ENCODE peak calls at places on chromosome 18, in ten cellular contexts. One of them, this sample, is unnamed.

GRCh38 chr18:34117319-34117718 is 107.4 kb downstream of the NOL4 start:
- DNase-seq in GM12865: no peak
- DNase-seq in cardiac muscle cell: no peak
- DNase-seq in K562: no peak
- DNase-seq in psoas muscle: no peak
- DNase-seq in right lobe of liver: no peak
- DNase-seq in breast epithelium: no peak
- DNase-seq in A549: no peak
- DNase-seq in tibial artery: no peak
- DNase-seq in IMR-90: no peak
- DNase-seq in this sample: no peak

GRCh38 chr18:8705941-8706544 is 687 bp downstream of the MTCL1 start:
- DNase-seq in IMR-90: no peak
- DNase-seq in GM12865: no peak
- DNase-seq in cardiac muscle cell: peak
- DNase-seq in A549: no peak
- DNase-seq in K562: no peak
- DNase-seq in breast epithelium: no peak
- DNase-seq in psoas muscle: peak
- DNase-seq in right lobe of liver: peak
- DNase-seq in tibial artery: no peak
- DNase-seq in this sample: no peak

GRCh38 chr18:76374330-76375281 is 120.4 kb downstream of the ZNF516 start:
- DNase-seq in IMR-90: no peak
- DNase-seq in right lobe of liver: no peak
- DNase-seq in A549: no peak
- DNase-seq in cardiac muscle cell: no peak
- DNase-seq in GM12865: peak
- DNase-seq in psoas muscle: no peak
- DNase-seq in K562: no peak
- DNase-seq in breast epithelium: no peak
- DNase-seq in tibial artery: peak
- DNase-seq in this sample: no peak

GRCh38 chr18:66511810-66512209 is 92.1 kb downstream of the CDH19 start:
- DNase-seq in tibial artery: no peak
- DNase-seq in K562: no peak
- DNase-seq in cardiac muscle cell: peak
- DNase-seq in psoas muscle: no peak
- DNase-seq in IMR-90: no peak
- DNase-seq in A549: no peak
- DNase-seq in right lobe of liver: no peak
- DNase-seq in breast epithelium: no peak
- DNase-seq in GM12865: no peak
- DNase-seq in this sample: no peak

GRCh38 chr18:70074091-70074490 is 126.4 kb upstream of the CD226 start:
- DNase-seq in GM12865: no peak
- DNase-seq in K562: no peak
- DNase-seq in tibial artery: no peak
- DNase-seq in right lobe of liver: no peak
- DNase-seq in A549: no peak
- DNase-seq in psoas muscle: no peak
- DNase-seq in breast epithelium: no peak
- DNase-seq in IMR-90: peak
- DNase-seq in cardiac muscle cell: no peak
- DNase-seq in this sample: peak

GRCh38 chr18:12639990-12640880 is 17.7 kb downstream of the SPIRE1 start:
- DNase-seq in A549: peak
- DNase-seq in right lobe of liver: no peak
- DNase-seq in cardiac muscle cell: peak
- DNase-seq in tibial artery: no peak
- DNase-seq in GM12865: no peak
- DNase-seq in breast epithelium: no peak
- DNase-seq in IMR-90: peak
- DNase-seq in psoas muscle: no peak
- DNase-seq in K562: peak
- DNase-seq in this sample: peak

GRCh38 chr18:24083550-24083949 is 55.3 kb upstream of the CABYR start:
- DNase-seq in psoas muscle: no peak
- DNase-seq in right lobe of liver: no peak
- DNase-seq in A549: no peak
- DNase-seq in K562: no peak
- DNase-seq in cardiac muscle cell: no peak
- DNase-seq in GM12865: no peak
- DNase-seq in IMR-90: no peak
- DNase-seq in breast epithelium: no peak
- DNase-seq in tibial artery: no peak
- DNase-seq in this sample: no peak

GRCh38 chr18:56709463-56709862 is 58.3 kb downstream of the WDR7 start:
- DNase-seq in cardiac muscle cell: peak
- DNase-seq in A549: peak
- DNase-seq in GM12865: peak
- DNase-seq in psoas muscle: no peak
- DNase-seq in K562: peak
- DNase-seq in IMR-90: peak
- DNase-seq in right lobe of liver: no peak
- DNase-seq in breast epithelium: no peak
- DNase-seq in tibial artery: no peak
- DNase-seq in this sample: peak

GRCh38 chr18:33849731-33850130 is 271.7 kb downstream of the ASXL3 start:
- DNase-seq in IMR-90: no peak
- DNase-seq in A549: no peak
- DNase-seq in cardiac muscle cell: no peak
- DNase-seq in right lobe of liver: no peak
- DNase-seq in K562: no peak
- DNase-seq in psoas muscle: no peak
- DNase-seq in breast epithelium: no peak
- DNase-seq in tibial artery: no peak
- DNase-seq in GM12865: no peak
- DNase-seq in this sample: no peak

GRCh38 chr18:12657048-12657848 is 659 bp downstream of the SPIRE1 start:
- DNase-seq in GM12865: peak
- DNase-seq in A549: peak
- DNase-seq in breast epithelium: no peak
- DNase-seq in right lobe of liver: peak
- DNase-seq in psoas muscle: peak
- DNase-seq in tibial artery: peak
- DNase-seq in IMR-90: peak
- DNase-seq in K562: peak
- DNase-seq in cardiac muscle cell: peak
- DNase-seq in this sample: peak

GRCh38 chr18:8130089-8130488 is 479.1 kb upstream of the RAB12 start:
- DNase-seq in tibial artery: no peak
- DNase-seq in breast epithelium: no peak
- DNase-seq in GM12865: no peak
- DNase-seq in A549: no peak
- DNase-seq in right lobe of liver: no peak
- DNase-seq in K562: no peak
- DNase-seq in IMR-90: no peak
- DNase-seq in cardiac muscle cell: no peak
- DNase-seq in psoas muscle: no peak
- DNase-seq in this sample: no peak

DNA sequence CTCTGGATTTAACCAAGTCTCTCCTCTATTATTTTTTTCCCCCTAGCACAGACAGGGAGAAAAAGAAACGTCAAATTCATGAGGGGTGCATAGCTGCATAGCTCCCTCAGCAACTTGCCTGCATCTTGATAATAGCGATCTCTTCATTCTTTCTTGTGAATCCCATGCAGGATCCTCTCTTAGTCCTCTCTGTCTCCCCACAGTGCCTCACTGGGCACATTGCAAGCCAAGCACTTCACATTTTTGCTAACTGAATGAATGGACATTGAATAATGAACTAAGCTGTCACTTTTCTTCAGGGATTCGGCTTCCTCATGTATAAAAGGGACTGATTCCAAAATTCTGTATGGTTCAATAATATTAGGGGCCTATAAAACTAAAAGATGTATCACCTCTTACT is 2.9 kb upstream of the EPB41L3 start:
- DNase-seq in A549: no peak
- DNase-seq in psoas muscle: no peak
- DNase-seq in right lobe of liver: no peak
- DNase-seq in breast epithelium: no peak
- DNase-seq in K562: peak
- DNase-seq in tibial artery: no peak
- DNase-seq in GM12865: peak
- DNase-seq in cardiac muscle cell: peak
- DNase-seq in IMR-90: peak
- DNase-seq in this sample: peak
- TF ChIP-seq CTCF in A549: no peak
- TF ChIP-seq CTCF in psoas muscle: no peak
- TF ChIP-seq CTCF in right lobe of liver: no peak
- TF ChIP-seq CTCF in breast epithelium: no peak
- TF ChIP-seq CTCF in K562: no peak
- TF ChIP-seq CTCF in tibial artery: peak
- TF ChIP-seq CTCF in GM12865: no peak
- TF ChIP-seq CTCF in cardiac muscle cell: peak
- TF ChIP-seq CTCF in IMR-90: peak
- TF ChIP-seq CTCF in this sample: peak

GRCh38 chr18:48445540-48445939 is 36.4 kb upstream of the ZBTB7C start:
- DNase-seq in A549: peak
- DNase-seq in breast epithelium: peak
- DNase-seq in GM12865: peak
- DNase-seq in cardiac muscle cell: peak
- DNase-seq in IMR-90: peak
- DNase-seq in K562: peak
- DNase-seq in right lobe of liver: peak
- DNase-seq in tibial artery: peak
- DNase-seq in psoas muscle: peak
- DNase-seq in this sample: peak
- H3K4me3 ChIP-seq in A549: no peak
- H3K4me3 ChIP-seq in breast epithelium: no peak
- H3K4me3 ChIP-seq in GM12865: no peak
- H3K4me3 ChIP-seq in cardiac muscle cell: no peak
- H3K4me3 ChIP-seq in IMR-90: no peak
- H3K4me3 ChIP-seq in K562: no peak
- H3K4me3 ChIP-seq in right lobe of liver: no peak
- H3K4me3 ChIP-seq in tibial artery: no peak
- H3K4me3 ChIP-seq in psoas muscle: no peak
- H3K4me3 ChIP-seq in this sample: no peak

DNA sequence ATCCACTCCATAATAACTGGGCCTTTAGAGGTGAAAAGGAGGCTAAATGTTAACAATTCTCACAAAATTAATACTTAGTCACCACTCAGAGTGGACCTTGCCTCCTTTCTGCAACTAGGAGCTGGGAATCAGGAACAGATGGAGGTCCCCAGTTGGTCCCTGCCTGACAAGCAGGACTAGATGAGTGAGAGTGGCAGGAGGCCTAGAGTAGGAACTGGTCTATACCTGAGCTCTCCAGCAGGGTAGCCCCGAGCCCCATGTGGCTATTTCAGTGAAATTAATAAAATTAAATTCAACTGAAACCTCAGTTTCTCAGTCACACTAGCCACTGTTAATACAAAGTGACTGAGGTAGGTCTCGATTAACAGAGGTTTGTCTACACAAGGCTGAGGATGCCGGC is 150.5 kb downstream of the MYO5B start:
- DNase-seq in right lobe of liver: no peak
- DNase-seq in A549: no peak
- DNase-seq in IMR-90: no peak
- DNase-seq in cardiac muscle cell: no peak
- DNase-seq in breast epithelium: no peak
- DNase-seq in GM12865: no peak
- DNase-seq in tibial artery: no peak
- DNase-seq in K562: no peak
- DNase-seq in psoas muscle: no peak
- DNase-seq in this sample: no peak
- TF ChIP-seq CTCF in right lobe of liver: no peak
- TF ChIP-seq CTCF in A549: no peak
- TF ChIP-seq CTCF in IMR-90: no peak
- TF ChIP-seq CTCF in cardiac muscle cell: no peak
- TF ChIP-seq CTCF in breast epithelium: no peak
- TF ChIP-seq CTCF in GM12865: no peak
- TF ChIP-seq CTCF in tibial artery: no peak
- TF ChIP-seq CTCF in K562: no peak
- TF ChIP-seq CTCF in psoas muscle: no peak
- TF ChIP-seq CTCF in this sample: no peak

GRCh38 chr18:58208207-58208944 is 164.3 kb downstream of the NEDD4L start:
- DNase-seq in psoas muscle: no peak
- DNase-seq in A549: no peak
- DNase-seq in breast epithelium: no peak
- DNase-seq in cardiac muscle cell: no peak
- DNase-seq in K562: no peak
- DNase-seq in IMR-90: peak
- DNase-seq in tibial artery: no peak
- DNase-seq in GM12865: no peak
- DNase-seq in right lobe of liver: no peak
- DNase-seq in this sample: peak

GRCh38 chr18:58205780-58206160 is 161.7 kb downstream of the NEDD4L start:
- DNase-seq in right lobe of liver: no peak
- DNase-seq in K562: no peak
- DNase-seq in IMR-90: no peak
- DNase-seq in cardiac muscle cell: no peak
- DNase-seq in breast epithelium: no peak
- DNase-seq in A549: no peak
- DNase-seq in psoas muscle: no peak
- DNase-seq in GM12865: no peak
- DNase-seq in tibial artery: no peak
- DNase-seq in this sample: no peak

GRCh38 chr18:58209326-58209725 is 165.3 kb downstream of the NEDD4L start:
- DNase-seq in psoas muscle: no peak
- DNase-seq in right lobe of liver: no peak
- DNase-seq in tibial artery: no peak
- DNase-seq in IMR-90: peak
- DNase-seq in A549: no peak
- DNase-seq in cardiac muscle cell: no peak
- DNase-seq in GM12865: no peak
- DNase-seq in K562: no peak
- DNase-seq in breast epithelium: no peak
- DNase-seq in this sample: peak

GRCh38 chr18:58205087-58205779 is 161.2 kb downstream of the NEDD4L start:
- DNase-seq in right lobe of liver: no peak
- DNase-seq in tibial artery: no peak
- DNase-seq in K562: no peak
- DNase-seq in psoas muscle: no peak
- DNase-seq in cardiac muscle cell: peak
- DNase-seq in IMR-90: peak
- DNase-seq in breast epithelium: no peak
- DNase-seq in A549: no peak
- DNase-seq in GM12865: no peak
- DNase-seq in this sample: peak

DNA sequence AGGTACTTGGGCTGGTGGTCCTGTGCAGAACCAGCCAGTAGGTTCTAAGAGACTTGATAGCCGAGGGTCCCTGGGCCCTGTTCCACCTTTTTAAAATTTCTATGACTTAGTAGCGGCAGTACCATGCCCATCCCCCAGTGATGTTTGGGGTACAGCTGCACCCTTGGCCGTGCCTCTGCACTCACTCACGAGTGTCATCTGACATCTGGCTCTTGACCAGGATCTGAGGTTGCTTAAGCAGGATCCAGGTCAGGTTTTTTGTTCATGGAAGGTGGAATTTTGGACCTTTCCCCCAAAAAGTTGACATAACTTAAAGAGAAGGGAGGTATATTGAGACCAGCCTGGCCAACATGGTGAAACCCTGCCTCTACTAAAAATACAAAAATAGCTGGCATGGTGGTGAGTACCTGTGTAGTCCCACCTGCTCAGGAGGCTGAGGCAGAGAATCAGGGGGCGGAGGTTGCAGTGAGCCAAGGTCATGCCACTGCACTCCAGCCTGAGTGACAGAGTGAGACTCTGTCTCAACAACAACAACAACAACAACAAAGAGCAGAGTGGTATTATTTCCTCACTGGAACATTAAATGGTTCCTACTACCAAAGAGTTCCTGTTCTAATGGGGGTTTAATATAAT is 163.6 kb downstream of the NEDD4L start:
- DNase-seq in cardiac muscle cell: no peak
- DNase-seq in breast epithelium: no peak
- DNase-seq in IMR-90: no peak
- DNase-seq in psoas muscle: no peak
- DNase-seq in GM12865: no peak
- DNase-seq in A549: no peak
- DNase-seq in K562: no peak
- DNase-seq in tibial artery: no peak
- DNase-seq in right lobe of liver: no peak
- DNase-seq in this sample: no peak
- H3K4me3 ChIP-seq in cardiac muscle cell: no peak
- H3K4me3 ChIP-seq in breast epithelium: no peak
- H3K4me3 ChIP-seq in IMR-90: no peak
- H3K4me3 ChIP-seq in psoas muscle: no peak
- H3K4me3 ChIP-seq in GM12865: no peak
- H3K4me3 ChIP-seq in A549: no peak
- H3K4me3 ChIP-seq in K562: no peak
- H3K4me3 ChIP-seq in tibial artery: no peak
- H3K4me3 ChIP-seq in right lobe of liver: no peak
- H3K4me3 ChIP-seq in this sample: no peak

This sample was measured in fibroblast of mammary gland.